ENCODE peak calls at places on chromosomes 11 and 22, in seven cellular contexts. K is HuH-7, C is RCC 7860, B is RPMI8226, O is SW480, J is Right ventricle myocardium superior, N is NCI-H748 treated with DMSO at 0.1 percent for 48 hours. T is an unnamed sample.

GRCh38 chr11:123083623-123084029 is 21.7 kb upstream of the HSPA8 start:
- DNase-seq in K (peak), C (peak), B (peak), O (peak), J (peak), N (peak), T (peak)

GRCh38 chr22:44543781-44544181 is 45.7 kb upstream of the RTL6 start:
- DNase-seq in K (no peak), C (no peak), B (no peak), O (no peak), J (no peak), N (no peak), T (no peak)

GRCh38 chr11:575324-575995 is 810 bp upstream of the PHRF1 start:
- DNase-seq in K (peak), C (no peak), B (peak), O (peak), J (no peak), N (peak), T (peak)

GRCh38 chr22:48236261-48236660 is 1473.8 kb downstream of the TBC1D22A start:
- DNase-seq in K (no peak), C (no peak), B (no peak), O (no peak), J (no peak), N (no peak), T (no peak)

GRCh38 chr22:40898850-40899357 is 37.0 kb upstream of the DNAJB7 start:
- DNase-seq in K (peak), C (peak), B (peak), O (peak), J (no peak), N (peak), T (peak)

GRCh38 chr11:65261591-65262380 is at the start of gene POLA2:
- DNase-seq in K (peak), C (peak), B (peak), O (peak), J (peak), N (peak), T (peak)

GRCh38 chr11:93542753-93543246 is 391 bp downstream of the SMCO4 start:
- DNase-seq in K (peak), C (no peak), B (no peak), O (peak), J (no peak), N (no peak), T (no peak)

GRCh38 chr11:11263238-11264030 is 89.6 kb downstream of the CSNK2A3 start:
- DNase-seq in K (no peak), C (peak), B (no peak), O (no peak), J (no peak), N (peak), T (peak)

GRCh38 chr11:19422257-19422656 is 181.5 kb upstream of the E2F8 start:
- DNase-seq in K (no peak), C (peak), B (no peak), O (no peak), J (no peak), N (no peak), T (no peak)

GRCh38 chr11:15941206-15941770 is 415.1 kb downstream of the SOX6 start:
- DNase-seq in K (peak), C (no peak), B (peak), O (no peak), J (peak), N (no peak), T (no peak)

GRCh38 chr11:71986131-71986530 is 12.6 kb upstream of the IL18BP start:
- DNase-seq in K (no peak), C (no peak), B (no peak), O (no peak), J (no peak), N (no peak), T (no peak)

GRCh38 chr11:76512851-76513653 is 68.2 kb downstream of the EMSY start:
- DNase-seq in K (no peak), C (no peak), B (no peak), O (peak), J (no peak), N (no peak), T (peak)

GRCh38 chr11:442611-443081 is 835 bp upstream of the ANO9 start:
- DNase-seq in K (no peak), C (no peak), B (no peak), O (no peak), J (peak), N (no peak), T (no peak)

GRCh38 chr11:68040957-68041591 is 2.2 kb downstream of the TCIRG1 start:
- DNase-seq in K (no peak), C (no peak), B (no peak), O (no peak), J (peak), N (no peak), T (no peak)

GRCh38 chr11:130315354-130315970 is 745 bp upstream of the ZBTB44 start:
- DNase-seq in K (no peak), C (no peak), B (peak), O (no peak), J (peak), N (no peak), T (no peak)